ENCODE peak calls at places on chromosomes 6 and 20, in eight cellular contexts. One of them, this sample, is unnamed.

GRCh38 chr6:71489736-71490135 is 201.1 kb downstream of the OGFRL1 start:
- DNase-seq in IMR-90: peak
- DNase-seq in NCI-H1105: no peak
- DNase-seq in right cardiac atrium: no peak
- DNase-seq in choroid plexus epithelial cell: peak
- DNase-seq in stimulated activated CD4-positive, alpha-beta T cell treated with anti-CD3 and anti-CD28 coated beads, Interleukin-15, amount 100 ng/mL, for 48 hours: no peak
- DNase-seq in H1: no peak
- DNase-seq in testis: no peak
- DNase-seq in this sample: peak

GRCh38 chr6:703562-703961 is 10.6 kb upstream of the EXOC2 start:
- DNase-seq in choroid plexus epithelial cell: no peak
- DNase-seq in stimulated activated CD4-positive, alpha-beta T cell treated with anti-CD3 and anti-CD28 coated beads, Interleukin-15, amount 100 ng/mL, for 48 hours: no peak
- DNase-seq in testis: no peak
- DNase-seq in right cardiac atrium: no peak
- DNase-seq in NCI-H1105: no peak
- DNase-seq in H1: no peak
- DNase-seq in IMR-90: no peak
- DNase-seq in this sample: no peak

GRCh38 chr6:156557269-156557885 is 219.8 kb upstream of the ARID1B start:
- DNase-seq in H1: no peak
- DNase-seq in IMR-90: peak
- DNase-seq in stimulated activated CD4-positive, alpha-beta T cell treated with anti-CD3 and anti-CD28 coated beads, Interleukin-15, amount 100 ng/mL, for 48 hours: no peak
- DNase-seq in choroid plexus epithelial cell: peak
- DNase-seq in right cardiac atrium: peak
- DNase-seq in testis: peak
- DNase-seq in NCI-H1105: no peak
- DNase-seq in this sample: no peak

GRCh38 chr6:124056884-124057283 is 253.2 kb downstream of the NKAIN2 start:
- DNase-seq in choroid plexus epithelial cell: no peak
- DNase-seq in stimulated activated CD4-positive, alpha-beta T cell treated with anti-CD3 and anti-CD28 coated beads, Interleukin-15, amount 100 ng/mL, for 48 hours: no peak
- DNase-seq in testis: no peak
- DNase-seq in IMR-90: no peak
- DNase-seq in right cardiac atrium: no peak
- DNase-seq in NCI-H1105: peak
- DNase-seq in H1: no peak
- DNase-seq in this sample: no peak

GRCh38 chr6:35181933-35182612 is 31.7 kb upstream of the SCUBE3 start:
- DNase-seq in stimulated activated CD4-positive, alpha-beta T cell treated with anti-CD3 and anti-CD28 coated beads, Interleukin-15, amount 100 ng/mL, for 48 hours: no peak
- DNase-seq in testis: peak
- DNase-seq in choroid plexus epithelial cell: peak
- DNase-seq in NCI-H1105: no peak
- DNase-seq in H1: peak
- DNase-seq in right cardiac atrium: peak
- DNase-seq in IMR-90: peak
- DNase-seq in this sample: peak

GRCh38 chr20:36128463-36129176 is 25.9 kb upstream of the EPB41L1 start:
- DNase-seq in NCI-H1105: no peak
- DNase-seq in testis: peak
- DNase-seq in choroid plexus epithelial cell: peak
- DNase-seq in H1: no peak
- DNase-seq in IMR-90: peak
- DNase-seq in right cardiac atrium: no peak
- DNase-seq in stimulated activated CD4-positive, alpha-beta T cell treated with anti-CD3 and anti-CD28 coated beads, Interleukin-15, amount 100 ng/mL, for 48 hours: no peak
- DNase-seq in this sample: no peak

GRCh38 chr6:3770023-3770422 is 18.5 kb upstream of the PXDC1 start:
- DNase-seq in NCI-H1105: no peak
- DNase-seq in testis: no peak
- DNase-seq in IMR-90: no peak
- DNase-seq in choroid plexus epithelial cell: no peak
- DNase-seq in stimulated activated CD4-positive, alpha-beta T cell treated with anti-CD3 and anti-CD28 coated beads, Interleukin-15, amount 100 ng/mL, for 48 hours: no peak
- DNase-seq in right cardiac atrium: no peak
- DNase-seq in H1: no peak
- DNase-seq in this sample: no peak

GRCh38 chr6:21601932-21602390 is 8.4 kb downstream of the SOX4 start:
- DNase-seq in right cardiac atrium: no peak
- DNase-seq in NCI-H1105: no peak
- DNase-seq in choroid plexus epithelial cell: no peak
- DNase-seq in H1: peak
- DNase-seq in stimulated activated CD4-positive, alpha-beta T cell treated with anti-CD3 and anti-CD28 coated beads, Interleukin-15, amount 100 ng/mL, for 48 hours: no peak
- DNase-seq in IMR-90: no peak
- DNase-seq in testis: no peak
- DNase-seq in this sample: no peak

GRCh38 chr6:130517444-130517931 is 151.7 kb downstream of the TMEM200A start:
- DNase-seq in choroid plexus epithelial cell: no peak
- DNase-seq in stimulated activated CD4-positive, alpha-beta T cell treated with anti-CD3 and anti-CD28 coated beads, Interleukin-15, amount 100 ng/mL, for 48 hours: no peak
- DNase-seq in testis: no peak
- DNase-seq in right cardiac atrium: no peak
- DNase-seq in IMR-90: peak
- DNase-seq in H1: no peak
- DNase-seq in NCI-H1105: no peak
- DNase-seq in this sample: no peak

GRCh38 chr6:108564178-108564577 is 3.5 kb downstream of the FOXO3 start:
- DNase-seq in choroid plexus epithelial cell: peak
- DNase-seq in IMR-90: peak
- DNase-seq in NCI-H1105: no peak
- DNase-seq in stimulated activated CD4-positive, alpha-beta T cell treated with anti-CD3 and anti-CD28 coated beads, Interleukin-15, amount 100 ng/mL, for 48 hours: no peak
- DNase-seq in testis: no peak
- DNase-seq in right cardiac atrium: no peak
- DNase-seq in H1: no peak
- DNase-seq in this sample: no peak

GRCh38 chr6:144265390-144265789 is 19.7 kb upstream of the UTRN start:
- DNase-seq in H1: no peak
- DNase-seq in testis: no peak
- DNase-seq in choroid plexus epithelial cell: peak
- DNase-seq in right cardiac atrium: no peak
- DNase-seq in stimulated activated CD4-positive, alpha-beta T cell treated with anti-CD3 and anti-CD28 coated beads, Interleukin-15, amount 100 ng/mL, for 48 hours: no peak
- DNase-seq in IMR-90: peak
- DNase-seq in NCI-H1105: no peak
- DNase-seq in this sample: peak

This sample was measured in pulmonary artery endothelial cell.